ENCODE peak calls at places on chromosome 11, in five cellular contexts. A is AG04450, W is tibial nerve, K is right lobe of liver, O is body of pancreas. F is an unnamed sample.

GRCh38 chr11:12508151-12508740 is 130.9 kb downstream of the PARVA start:
- DNase-seq in O (no peak), K (no peak), A (no peak), W (peak), F (no peak)

GRCh38 chr11:66159585-66159984 is 89.5 kb downstream of the PACS1 start:
- DNase-seq in K (no peak), O (no peak), W (no peak), A (no peak), F (no peak)

GRCh38 chr11:30586251-30587144 is at the start of gene MPPED2:
- DNase-seq in A (no peak), W (no peak), O (peak), K (peak), F (peak)

GRCh38 chr11:2797741-2798361 is 87.7 kb downstream of the CDKN1C start:
- DNase-seq in O (peak), W (no peak), K (peak), A (no peak), F (no peak)

GRCh38 chr11:35541621-35542375 is 16.4 kb upstream of the PAMR1 start:
- DNase-seq in O (peak), K (no peak), A (no peak), W (peak), F (no peak)

GRCh38 chr11:46599340-46600067 is 5.7 kb upstream of the AMBRA1 start:
- DNase-seq in A (no peak), O (no peak), K (no peak), W (peak), F (no peak)

GRCh38 chr11:112652786-112653390 is 308.3 kb upstream of the NCAM1 start:
- DNase-seq in A (no peak), K (no peak), O (no peak), W (no peak), F (no peak)

GRCh38 chr11:128481135-128481534 is 106.2 kb downstream of the ETS1 start:
- DNase-seq in O (no peak), K (no peak), W (peak), A (peak), F (no peak)

GRCh38 chr11:43282607-43283440 is 29.0 kb upstream of the API5 start:
- DNase-seq in A (no peak), W (peak), O (peak), K (peak), F (peak)

GRCh38 chr11:120562806-120563425 is 51.4 kb downstream of the GRIK4 start:
- DNase-seq in K (no peak), A (no peak), O (no peak), W (no peak), F (no peak)
- H3K27ac ChIP-seq in K (no peak), A (no peak), O (no peak), W (peak), F (peak)

GRCh38 chr11:114438303-114438702 is 964 bp upstream of the REXO2 start:
- DNase-seq in K (no peak), W (no peak), O (no peak), A (no peak), F (no peak)

GRCh38 chr11:114440971-114441810 is 1.9 kb downstream of the REXO2 start:
- DNase-seq in A (no peak), W (no peak), O (no peak), K (no peak), F (no peak)

GRCh38 chr11:114439229-114440120 is at the start of gene REXO2:
- DNase-seq in A (peak), K (peak), O (peak), W (peak), F (peak)

GRCh38 chr11:114441921-114442320 is 2.7 kb downstream of the REXO2 start:
- DNase-seq in K (no peak), O (no peak), A (no peak), W (no peak), F (no peak)

GRCh38 chr11:114440121-114440860 is 1.0 kb downstream of the REXO2 start:
- DNase-seq in K (no peak), O (no peak), W (peak), A (no peak), F (no peak)
- TF ChIP-seq CTCF in K (no peak), O (no peak), W (no peak), A (no peak), F (no peak)

GRCh38 chr11:116986521-116987105 is 111.6 kb downstream of the SIK3 start:
- DNase-seq in W (no peak), K (no peak), A (no peak), O (no peak), F (no peak)
- H3K4me3 ChIP-seq in W (no peak), K (no peak), A (no peak), O (no peak), F (no peak)

DNA sequence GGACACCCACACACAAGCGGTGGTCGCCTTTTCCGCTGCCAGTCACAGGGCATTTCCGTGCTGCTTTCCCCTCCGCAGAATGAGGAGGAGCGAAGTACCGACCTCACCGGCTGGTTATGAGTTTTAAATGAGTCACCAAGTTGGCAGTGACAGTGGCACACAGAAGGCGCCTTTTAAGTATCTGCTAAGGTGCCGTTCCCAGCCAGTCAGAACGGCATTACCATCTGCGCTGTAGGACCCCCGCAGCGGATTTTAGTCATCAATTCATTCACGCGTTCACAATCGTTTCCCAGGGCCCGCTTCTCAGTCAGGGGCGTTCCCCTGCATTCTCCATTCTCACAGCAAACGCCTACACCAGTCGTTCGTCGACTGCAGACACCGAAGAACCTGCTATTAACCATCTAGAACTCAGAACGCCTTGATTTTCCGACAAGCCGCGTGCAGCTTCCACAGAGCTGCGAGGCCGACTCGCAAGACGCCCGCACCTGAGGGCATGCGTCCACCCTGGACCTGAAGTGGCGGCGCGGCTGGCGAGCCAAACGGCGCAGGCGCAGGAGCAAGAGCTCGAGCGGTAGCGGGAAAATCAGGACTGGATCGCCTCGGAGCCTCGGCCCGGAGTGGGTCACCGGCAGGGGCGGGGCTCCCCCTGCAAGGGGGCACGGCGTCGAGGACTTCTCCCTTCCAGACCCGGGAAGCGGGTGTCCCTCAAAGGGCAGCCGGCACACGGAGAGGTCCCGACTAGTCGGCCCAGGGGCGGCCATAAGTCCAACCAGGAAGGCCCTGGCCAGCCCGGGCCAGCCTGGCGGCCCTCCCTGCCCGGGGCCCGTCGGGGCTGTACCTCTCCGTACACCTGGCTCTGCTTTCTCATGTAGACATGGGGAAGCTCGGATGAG is 642 bp downstream of the CYP2R1 start:
- DNase-seq in A (peak), K (peak), O (peak), W (peak), F (peak)
- H3K27ac ChIP-seq in A (peak), K (peak), O (peak), W (peak), F (peak)

DNA sequence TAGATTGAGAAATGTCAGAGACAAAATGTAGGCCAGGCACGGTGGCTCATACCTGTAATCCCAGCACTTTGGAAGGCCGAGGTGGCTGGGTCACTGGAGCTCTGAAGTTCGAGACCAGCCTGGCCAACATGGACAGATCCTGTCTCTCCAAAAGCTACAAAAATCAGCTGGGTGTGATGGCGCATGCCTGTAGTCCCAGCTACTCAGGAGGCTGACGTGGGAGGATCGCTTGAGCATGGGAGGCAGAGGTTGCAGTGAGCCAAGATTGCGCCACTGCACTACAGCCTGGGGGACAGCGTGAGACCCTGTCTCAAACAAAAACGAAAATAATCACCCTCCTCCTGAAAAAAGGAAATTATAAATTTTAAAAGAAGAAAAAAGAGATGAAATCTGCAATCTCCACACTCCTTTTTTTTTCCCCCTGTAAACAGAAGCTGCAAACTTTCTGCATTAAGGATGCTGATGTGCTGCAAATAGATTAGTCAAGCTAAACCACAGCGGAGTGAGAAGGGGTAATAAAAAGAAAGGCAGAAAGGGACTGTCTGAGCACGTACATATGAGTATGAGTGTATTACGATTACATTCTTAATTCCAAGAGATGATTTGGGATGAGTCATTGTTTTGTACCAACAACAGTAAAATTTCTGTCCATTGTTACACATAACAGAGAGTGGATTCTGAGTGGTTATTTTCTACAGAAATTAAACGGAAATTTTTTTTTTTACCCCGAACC is 87.3 kb downstream of the SIK3 start:
- DNase-seq in K (no peak), W (no peak), A (peak), O (no peak), F (no peak)
- TF ChIP-seq CTCF in K (no peak), W (no peak), A (no peak), O (no peak), F (no peak)

F was measured in WERI-Rb-1.